ENCODE peak calls at places on chromosome 7, in six cellular contexts. P, F, Q, S, T and D are unnamed samples.
A peak's percentile ranks its signal among the peaks of the same experiment; 100 is the strongest.

GRCh38 chr7:150949971-150950491 is 28.1 kb downstream of the KCNH2 start:
- DNase-seq in S (no peak), Q (no peak), T (no peak), F (no peak), P (no peak), D (no peak)

GRCh38 chr7:113170591-113170990 is 52.2 kb upstream of the SMIM30 start:
- DNase-seq in Q (no peak), T (no peak), F (no peak), P (no peak), S (no peak), D (no peak)

GRCh38 chr7:151520419-151521229 is 929 bp upstream of the RHEB start:
- DNase-seq in F (peak; percentile 33), S (no peak), Q (peak; percentile 12), P (peak; percentile 57), T (peak; percentile 70), D (no peak)

GRCh38 chr7:17042211-17042610 is 160.4 kb upstream of the AGR3 start:
- DNase-seq in P (no peak), S (no peak), F (no peak), T (no peak), Q (no peak), D (no peak)

GRCh38 chr7:103989785-103990775 is 622 bp upstream of the RELN start:
- DNase-seq in T (peak; percentile 19), F (no peak), Q (no peak), P (no peak), S (no peak), D (no peak)

GRCh38 chr7:23469150-23469960 is 936 bp downstream of the IGF2BP3 start:
- DNase-seq in P (no peak), S (peak; percentile 36), T (peak; percentile 12), F (no peak), Q (no peak), D (peak; percentile 60)

GRCh38 chr7:131218727-131219128 is 108.9 kb upstream of the MKLN1 start:
- DNase-seq in P (no peak), Q (no peak), F (no peak), S (no peak), T (no peak), D (no peak)

GRCh38 chr7:107940951-107941350 is 50.0 kb downstream of the DLD start:
- DNase-seq in P (no peak), T (no peak), S (no peak), F (no peak), Q (no peak), D (no peak)

GRCh38 chr7:133099887-133100286 is 18.0 kb upstream of the CHCHD3 start:
- DNase-seq in P (no peak), S (no peak), Q (no peak), T (no peak), F (no peak), D (no peak)

GRCh38 chr7:27148031-27148775 is 629 bp upstream of the HOXA6 start:
- DNase-seq in F (no peak), Q (no peak), P (no peak), S (no peak), T (no peak), D (no peak)
- TF ChIP-seq POLR2A in F (no peak), Q (no peak), P (no peak), S (no peak), T (no peak), D (no peak)

DNA sequence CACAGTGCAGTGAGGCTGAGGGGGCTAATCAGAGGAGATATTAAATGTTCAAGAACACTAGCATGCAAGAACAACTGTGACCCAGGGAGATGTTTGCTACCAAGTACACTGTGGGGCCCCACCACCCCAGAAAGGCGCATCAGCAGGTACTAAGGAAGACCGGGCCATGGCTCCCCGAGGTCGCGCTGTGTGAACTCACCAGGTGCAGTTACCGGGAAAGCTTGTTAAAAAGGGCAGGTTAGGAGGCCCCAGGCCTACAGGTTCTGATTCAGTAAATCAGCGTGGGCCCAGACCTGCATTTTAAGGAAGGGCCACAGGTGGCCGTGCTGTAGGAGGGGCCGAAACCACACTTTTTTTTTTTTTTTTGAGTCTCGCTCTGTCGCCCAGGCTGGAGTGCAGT is 54.6 kb downstream of the TMEM209 start:
- DNase-seq in F (no peak), S (no peak), T (peak; percentile 81), P (no peak), Q (no peak), D (no peak)
- H3K4me1 ChIP-seq in F (peaks cover 6% of the 10 kb centered on the region), S (no peaks in the 10 kb centered on the region), T (peaks cover 34% of the 10 kb centered on the region), P (peaks cover 5% of the 10 kb centered on the region), Q (peaks cover 7% of the 10 kb centered on the region), D (peaks cover 4% of the 10 kb centered on the region)

DNA sequence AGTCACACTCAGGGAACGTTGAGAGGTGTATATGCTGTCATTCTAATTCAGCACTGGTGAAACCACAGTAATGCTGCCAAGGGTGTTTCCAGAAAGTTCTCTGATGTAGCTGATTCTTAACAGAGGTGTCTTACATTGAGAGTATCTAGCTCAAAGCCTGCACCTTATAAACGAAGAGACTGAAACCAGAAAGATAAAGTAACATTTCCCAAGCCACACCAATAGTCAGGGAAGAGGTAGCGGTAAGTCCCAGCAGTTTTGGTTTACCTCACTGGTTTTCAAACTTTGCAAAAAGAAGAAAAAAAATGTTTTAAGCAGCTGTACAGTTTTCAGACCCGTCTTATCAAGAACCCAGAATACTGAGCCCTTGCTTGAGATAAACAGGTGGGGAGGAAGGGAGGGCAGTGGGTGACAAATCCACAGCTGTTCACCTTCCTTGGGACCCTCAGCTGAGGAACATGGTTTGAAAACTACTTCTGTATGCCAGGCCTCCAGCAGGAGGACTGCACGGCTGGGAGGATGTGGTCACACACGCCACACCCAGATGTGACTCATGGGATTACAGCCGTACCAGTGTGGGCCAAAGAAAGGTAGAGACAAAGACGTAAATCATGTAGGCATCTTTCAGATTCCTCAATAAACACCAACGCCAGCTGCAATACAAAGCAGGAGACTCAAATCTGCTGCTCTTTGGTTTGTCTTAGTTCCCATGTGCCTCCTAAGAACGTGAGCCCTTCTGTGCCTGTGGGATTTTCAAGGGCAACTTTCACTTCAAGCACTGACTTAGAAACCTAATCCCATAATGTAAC is 64.0 kb upstream of the GSDME start:
- DNase-seq in T (peak; percentile 58), Q (peak; percentile 30), P (peak; percentile 71), F (peak; percentile 49), S (peak; percentile 95), D (no peak)
- TF ChIP-seq POLR2A in T (no peak), Q (no peak), P (no peak), F (no peak), S (no peak), D (no peak)

DNA sequence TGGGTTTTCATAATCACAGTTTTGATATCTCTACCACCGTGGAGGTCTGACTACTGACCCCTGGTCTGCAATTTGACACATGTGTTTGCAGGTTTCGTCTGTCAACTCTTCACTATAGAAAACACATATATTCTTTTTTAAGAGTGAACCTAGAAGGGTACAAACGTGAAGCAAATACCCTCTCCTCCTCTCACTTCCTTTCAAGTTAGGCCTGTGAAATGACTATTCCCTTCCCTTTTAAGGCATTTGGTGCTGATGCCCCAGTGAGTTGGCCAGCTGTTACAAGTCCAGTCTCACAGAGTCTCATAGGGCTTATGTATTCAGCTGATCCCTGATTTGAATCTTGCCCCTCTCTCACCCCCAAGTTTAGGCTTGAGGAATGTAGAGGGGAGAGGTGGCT is 742.0 kb upstream of the IGFBP3 start:
- DNase-seq in P (no peak), Q (no peak), F (no peak), T (no peak), S (no peak), D (no peak)
- H3K4me1 ChIP-seq in P (no peaks in the 10 kb centered on the region), Q (no peaks in the 10 kb centered on the region), F (no peaks in the 10 kb centered on the region), T (no peaks in the 10 kb centered on the region), S (peaks cover 4% of the 10 kb centered on the region), D (no peaks in the 10 kb centered on the region)

DNA sequence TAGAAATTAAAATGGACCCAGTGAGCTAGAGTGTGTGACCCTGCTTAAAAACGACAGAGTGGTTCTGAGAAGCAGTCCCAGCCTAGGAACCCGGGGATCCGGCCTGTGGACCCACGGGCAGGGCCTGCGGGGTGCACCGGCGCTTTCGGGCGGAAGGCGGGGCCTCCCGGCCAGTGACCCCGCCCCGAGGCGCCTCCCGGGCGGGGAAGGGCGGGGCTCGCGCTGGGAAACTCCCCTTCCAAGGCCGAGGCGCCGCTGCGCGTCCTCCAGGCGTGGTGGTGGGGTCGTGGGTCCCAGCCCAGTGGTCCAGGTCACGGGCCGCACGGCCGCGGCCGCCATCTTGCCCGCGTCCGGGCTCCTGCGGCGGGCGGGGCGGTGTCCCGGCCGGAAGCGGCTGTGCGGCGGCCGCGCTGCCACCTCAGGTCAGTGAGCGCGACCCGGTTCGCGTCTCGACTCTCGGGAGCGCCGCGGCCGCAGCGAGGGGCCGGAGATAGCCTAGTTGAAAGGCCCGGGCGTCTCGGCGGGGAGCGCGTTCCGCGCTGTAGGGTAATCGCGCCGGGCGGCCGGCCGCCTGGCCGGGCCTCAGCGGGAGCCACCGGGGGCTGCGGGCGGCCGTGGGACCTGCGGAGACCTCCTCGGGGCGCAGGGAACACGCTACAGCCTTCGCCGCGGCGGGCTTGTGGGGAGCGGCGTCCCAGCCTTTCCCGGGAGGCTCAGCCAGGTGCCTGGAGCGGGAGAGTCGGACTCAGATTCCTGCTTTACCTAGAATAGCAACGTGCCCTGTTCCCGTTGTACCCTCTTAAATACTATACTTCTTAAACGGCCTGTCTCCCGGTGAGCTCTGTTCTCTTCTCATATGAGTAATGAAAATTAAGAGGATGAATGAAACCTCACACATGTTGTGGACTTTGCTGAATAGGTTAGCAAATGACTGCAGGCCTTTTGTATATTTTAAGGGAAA is at the start of gene MIOS:
- DNase-seq in Q (peak; percentile 59), T (peak; percentile 92), F (peak; percentile 82), P (peak; percentile 90), S (peak; percentile 90), D (peak; percentile 93)
- TF ChIP-seq POLR2A in Q (peak; percentile 58), T (no peak), F (peak; percentile 74), P (no peak), S (peak; percentile 86), D (peak; percentile 23)